ENCODE peak calls at places on chromosomes 13 and 19, in four cellular contexts. One of them, this sample, is unnamed.

GRCh38 chr19:29117926-29118325 is 95.0 kb downstream of the UQCRFS1 start:
- DNase-seq in H9: no peak
- DNase-seq in A549: no peak
- DNase-seq in astrocyte: no peak
- DNase-seq in this sample: no peak

GRCh38 chr13:46640843-46641242 is 87.9 kb downstream of the LRCH1 start:
- DNase-seq in H9: no peak
- DNase-seq in A549: no peak
- DNase-seq in astrocyte: no peak
- DNase-seq in this sample: no peak

GRCh38 chr13:19984430-19985218 is 26.1 kb downstream of the ZMYM2 start:
- DNase-seq in H9: no peak
- DNase-seq in A549: peak
- DNase-seq in astrocyte: peak
- DNase-seq in this sample: peak

GRCh38 chr19:19750131-19750841 is 17.4 kb upstream of the ZNF14 start:
- DNase-seq in H9: no peak
- DNase-seq in A549: no peak
- DNase-seq in astrocyte: no peak
- DNase-seq in this sample: no peak

GRCh38 chr19:10896851-10897526 is 25.6 kb downstream of the CARM1 start:
- DNase-seq in H9: no peak
- DNase-seq in A549: peak
- DNase-seq in astrocyte: no peak
- DNase-seq in this sample: peak

GRCh38 chr19:18292460-18292809 is 11.0 kb upstream of the JUND start:
- DNase-seq in H9: peak
- DNase-seq in A549: no peak
- DNase-seq in astrocyte: no peak
- DNase-seq in this sample: no peak

GRCh38 chr13:112056284-112056727 is 10.6 kb upstream of the SOX1 start:
- DNase-seq in H9: peak
- DNase-seq in A549: no peak
- DNase-seq in astrocyte: no peak
- DNase-seq in this sample: no peak

GRCh38 chr13:89361909-89362308 is 1690.7 kb downstream of the SLITRK5 start:
- DNase-seq in H9: no peak
- DNase-seq in A549: peak
- DNase-seq in astrocyte: no peak
- DNase-seq in this sample: no peak

GRCh38 chr13:91046715-91047327 is 300.7 kb upstream of the MIR17HG start:
- DNase-seq in H9: peak
- DNase-seq in A549: peak
- DNase-seq in astrocyte: no peak
- DNase-seq in this sample: no peak

GRCh38 chr19:40341601-40342482 is 6.4 kb downstream of the C19orf47 start:
- DNase-seq in H9: no peak
- DNase-seq in A549: no peak
- DNase-seq in astrocyte: no peak
- DNase-seq in this sample: no peak

GRCh38 chr13:77136902-77137420 is 110.0 kb upstream of the FBXL3 start:
- DNase-seq in H9: no peak
- DNase-seq in A549: no peak
- DNase-seq in astrocyte: peak
- DNase-seq in this sample: no peak

GRCh38 chr13:35489050-35489449 is 12.6 kb upstream of the MAB21L1 start:
- DNase-seq in H9: no peak
- DNase-seq in A549: no peak
- DNase-seq in astrocyte: no peak
- DNase-seq in this sample: no peak

GRCh38 chr13:100510208-100510997 is 78.2 kb downstream of the GGACT start:
- DNase-seq in H9: peak
- DNase-seq in A549: no peak
- DNase-seq in astrocyte: no peak
- DNase-seq in this sample: no peak

GRCh38 chr13:77330009-77330471 is 3.1 kb upstream of the MYCBP2 start:
- DNase-seq in H9: no peak
- DNase-seq in A549: no peak
- DNase-seq in astrocyte: no peak
- DNase-seq in this sample: peak

DNA sequence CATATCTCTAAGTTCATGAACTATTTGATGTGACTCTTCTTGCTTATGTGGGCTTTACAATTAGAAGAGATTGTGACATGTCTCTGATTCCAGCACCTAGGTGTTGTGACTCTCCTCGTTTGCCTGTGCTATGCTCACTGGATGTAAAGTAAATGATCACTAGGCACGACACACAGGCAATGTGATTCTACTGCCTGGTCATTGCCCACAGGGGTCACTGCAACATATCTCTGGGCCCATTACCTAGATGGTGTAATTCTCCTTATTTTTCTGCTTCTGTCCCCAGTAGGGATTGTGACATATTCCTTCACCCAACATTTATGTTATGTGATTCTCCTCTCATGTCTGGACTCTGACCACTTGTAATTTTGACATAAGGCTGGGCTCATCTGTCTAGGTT is 65.8 kb upstream of the ZNF91 start:
- DNase-seq in H9: no peak
- DNase-seq in A549: no peak
- DNase-seq in astrocyte: no peak
- DNase-seq in this sample: no peak
- TF ChIP-seq CTCF in H9: no peak
- TF ChIP-seq CTCF in A549: no peak
- TF ChIP-seq CTCF in astrocyte: no peak
- TF ChIP-seq CTCF in this sample: no peak

GRCh38 chr13:40682449-40683240 is 16.2 kb upstream of the FOXO1 start:
- DNase-seq in H9: no peak
- DNase-seq in A549: peak
- DNase-seq in astrocyte: peak
- DNase-seq in this sample: peak
- H3K4me2 ChIP-seq in H9: peak
- H3K4me2 ChIP-seq in A549: no peak
- H3K4me2 ChIP-seq in astrocyte: peak
- H3K4me2 ChIP-seq in this sample: peak

GRCh38 chr19:52621376-52621775 is 16.8 kb downstream of the ZNF83 start:
- DNase-seq in H9: no peak
- DNase-seq in A549: no peak
- DNase-seq in astrocyte: no peak
- DNase-seq in this sample: no peak

GRCh38 chr19:52626915-52627314 is 11.2 kb downstream of the ZNF83 start:
- DNase-seq in H9: no peak
- DNase-seq in A549: no peak
- DNase-seq in astrocyte: no peak
- DNase-seq in this sample: no peak

DNA sequence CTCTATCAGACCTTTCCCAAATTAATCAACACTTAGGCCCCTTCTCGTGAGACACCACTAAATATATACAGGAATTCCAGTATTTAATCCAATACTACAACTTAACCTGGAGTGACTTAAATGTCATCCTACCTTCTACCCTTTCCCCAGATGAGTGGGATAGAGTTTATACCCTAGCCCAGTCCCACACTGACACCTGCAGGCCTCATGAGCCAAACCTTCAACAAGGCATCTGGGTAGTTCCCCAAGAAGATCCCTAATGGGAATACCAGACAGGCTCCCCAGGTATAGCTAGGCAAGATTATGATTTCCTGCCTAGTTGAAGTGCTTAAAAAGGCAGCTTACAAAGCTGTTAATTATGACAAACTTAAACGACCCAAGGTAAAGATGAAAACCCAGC is 15.9 kb downstream of the ZNF83 start:
- DNase-seq in H9: no peak
- DNase-seq in A549: no peak
- DNase-seq in astrocyte: no peak
- DNase-seq in this sample: no peak
- TF ChIP-seq CTCF in H9: peak
- TF ChIP-seq CTCF in A549: no peak
- TF ChIP-seq CTCF in astrocyte: no peak
- TF ChIP-seq CTCF in this sample: peak

DNA sequence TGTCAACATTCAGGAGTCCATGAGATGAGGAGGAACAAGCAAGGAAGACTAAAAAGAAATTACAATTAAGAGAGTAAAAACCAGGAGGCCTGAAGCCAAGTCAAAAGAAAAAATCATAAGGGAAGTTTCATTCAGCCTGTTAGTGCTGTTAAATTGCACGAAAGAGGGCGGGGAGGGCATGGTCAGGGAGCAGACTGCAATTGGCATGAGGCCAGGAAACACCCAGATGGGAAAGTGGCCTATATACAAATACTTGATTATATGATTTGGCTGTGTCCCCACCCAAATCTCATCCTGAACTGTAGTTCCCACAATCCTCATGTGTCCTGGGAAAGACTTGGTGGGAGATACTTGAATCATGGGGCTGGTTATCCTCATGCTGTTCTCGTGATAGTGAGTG is 43.9 kb downstream of the TNFSF13B start:
- DNase-seq in H9: no peak
- DNase-seq in A549: no peak
- DNase-seq in astrocyte: no peak
- DNase-seq in this sample: no peak
- H3K4me2 ChIP-seq in H9: no peak
- H3K4me2 ChIP-seq in A549: no peak
- H3K4me2 ChIP-seq in astrocyte: no peak
- H3K4me2 ChIP-seq in this sample: no peak

GRCh38 chr19:3135961-3136683 is at the start of gene GNA15:
- DNase-seq in H9: no peak
- DNase-seq in A549: no peak
- DNase-seq in astrocyte: no peak
- DNase-seq in this sample: no peak

GRCh38 chr19:3131168-3131567 is 4.7 kb upstream of the GNA15 start:
- DNase-seq in H9: no peak
- DNase-seq in A549: no peak
- DNase-seq in astrocyte: no peak
- DNase-seq in this sample: no peak

GRCh38 chr19:3136684-3137055 is 837 bp downstream of the GNA15 start:
- DNase-seq in H9: no peak
- DNase-seq in A549: no peak
- DNase-seq in astrocyte: no peak
- DNase-seq in this sample: no peak

GRCh38 chr19:3133793-3134116 is 2.1 kb upstream of the GNA15 start:
- DNase-seq in H9: no peak
- DNase-seq in A549: no peak
- DNase-seq in astrocyte: no peak
- DNase-seq in this sample: no peak

DNA sequence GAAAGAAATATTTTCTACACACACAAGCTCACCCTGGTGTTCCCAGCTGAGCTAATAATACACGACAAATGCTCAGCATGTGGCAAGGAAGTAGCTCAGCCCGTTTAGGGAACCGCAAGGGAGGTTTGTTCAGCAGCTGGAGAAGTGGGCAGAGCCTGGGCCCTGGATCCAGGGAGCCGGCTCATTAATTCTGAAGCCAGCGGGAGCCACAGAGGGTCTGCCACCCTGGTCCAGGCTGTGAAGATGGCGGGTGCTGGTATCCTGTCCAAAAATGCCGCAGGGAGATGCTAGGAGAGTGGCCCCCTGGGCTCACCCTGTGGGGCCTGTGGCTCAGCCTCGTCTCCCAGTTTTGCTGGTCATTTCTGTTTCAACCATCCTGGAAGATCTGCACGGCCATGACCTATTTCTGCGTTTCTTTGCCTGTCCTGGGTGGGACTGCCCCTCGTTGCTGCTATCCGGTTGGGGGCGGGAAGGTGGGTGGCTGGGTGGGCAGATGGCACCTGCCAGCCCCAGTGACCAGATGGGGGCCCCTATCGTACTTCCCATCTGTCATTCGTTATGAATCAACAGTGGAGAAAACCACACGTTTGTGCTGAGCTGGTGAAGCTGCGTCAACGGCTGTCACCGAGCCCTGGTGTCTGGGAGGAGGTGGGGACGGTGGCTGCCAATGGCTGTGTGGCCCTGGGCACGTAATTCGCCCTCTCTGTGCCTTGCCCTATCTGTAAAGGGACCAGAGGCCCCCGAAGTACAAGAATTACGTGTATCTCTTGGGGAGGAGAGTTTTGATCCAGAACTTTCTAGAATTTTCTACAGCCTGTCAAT is 2.7 kb upstream of the GNA15 start:
- DNase-seq in H9: peak
- DNase-seq in A549: no peak
- DNase-seq in astrocyte: peak
- DNase-seq in this sample: no peak
- TF ChIP-seq CTCF in H9: no peak
- TF ChIP-seq CTCF in A549: no peak
- TF ChIP-seq CTCF in astrocyte: no peak
- TF ChIP-seq CTCF in this sample: no peak

GRCh38 chr13:109647046-109647445 is 139.3 kb downstream of the IRS2 start:
- DNase-seq in H9: no peak
- DNase-seq in A549: peak
- DNase-seq in astrocyte: peak
- DNase-seq in this sample: no peak
- H3K4me2 ChIP-seq in H9: no peak
- H3K4me2 ChIP-seq in A549: peak
- H3K4me2 ChIP-seq in astrocyte: peak
- H3K4me2 ChIP-seq in this sample: no peak

GRCh38 chr13:71672527-71672926 is 194.5 kb downstream of the DACH1 start:
- DNase-seq in H9: no peak
- DNase-seq in A549: no peak
- DNase-seq in astrocyte: no peak
- DNase-seq in this sample: no peak

GRCh38 chr13:71677114-71677513 is 189.9 kb downstream of the DACH1 start:
- DNase-seq in H9: no peak
- DNase-seq in A549: no peak
- DNase-seq in astrocyte: no peak
- DNase-seq in this sample: no peak

DNA sequence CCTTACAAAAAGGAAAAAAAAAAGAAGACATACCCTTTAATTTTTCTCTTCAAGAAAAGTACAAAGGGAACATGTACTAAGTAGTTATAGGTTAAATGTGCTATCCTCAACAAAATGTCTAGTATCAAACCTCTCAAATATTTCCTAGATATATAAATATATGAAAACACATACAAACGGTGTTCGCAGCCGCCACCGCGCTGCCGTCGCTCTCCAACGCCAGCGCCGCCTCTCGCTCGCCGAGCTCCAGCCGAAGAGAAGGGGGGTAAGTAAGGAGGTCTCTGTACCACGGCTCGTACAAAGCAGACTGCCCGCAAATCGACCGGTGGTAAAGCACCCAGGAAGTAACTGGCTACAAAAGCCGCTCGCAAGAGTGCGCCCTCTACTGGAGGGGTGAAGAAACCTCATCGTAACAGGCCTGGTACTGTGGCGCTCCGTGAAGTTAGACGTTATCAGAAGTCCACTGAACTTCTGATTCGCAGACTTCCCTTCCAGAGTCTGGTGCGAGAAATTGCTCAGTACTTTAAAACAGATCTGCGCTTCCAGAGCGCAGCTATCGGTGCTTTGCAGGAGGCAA is 192.1 kb downstream of the DACH1 start:
- DNase-seq in H9: peak
- DNase-seq in A549: no peak
- DNase-seq in astrocyte: no peak
- DNase-seq in this sample: no peak
- TF ChIP-seq CTCF in H9: peak
- TF ChIP-seq CTCF in A549: no peak
- TF ChIP-seq CTCF in astrocyte: no peak
- TF ChIP-seq CTCF in this sample: peak

GRCh38 chr13:98761126-98761978 is 8.9 kb upstream of the SLC15A1 start:
- DNase-seq in H9: no peak
- DNase-seq in A549: no peak
- DNase-seq in astrocyte: peak
- DNase-seq in this sample: no peak

GRCh38 chr13:98766120-98766519 is 13.6 kb upstream of the SLC15A1 start:
- DNase-seq in H9: no peak
- DNase-seq in A549: no peak
- DNase-seq in astrocyte: no peak
- DNase-seq in this sample: no peak

GRCh38 chr13:98766716-98767115 is 14.2 kb upstream of the SLC15A1 start:
- DNase-seq in H9: no peak
- DNase-seq in A549: no peak
- DNase-seq in astrocyte: no peak
- DNase-seq in this sample: no peak

GRCh38 chr13:98761979-98762616 is 9.6 kb upstream of the SLC15A1 start:
- DNase-seq in H9: no peak
- DNase-seq in A549: no peak
- DNase-seq in astrocyte: no peak
- DNase-seq in this sample: no peak
- H3K4me2 ChIP-seq in H9: no peak
- H3K4me2 ChIP-seq in A549: peak
- H3K4me2 ChIP-seq in astrocyte: peak
- H3K4me2 ChIP-seq in this sample: no peak

This sample was measured in OCI-LY7.